ENCODE peak calls at places on chromosomes 7 and 10, in nine cellular contexts. One of them, this sample, is unnamed. For H3K4me1, the result is how much of the 10 kb centered on the place peaks cover.

GRCh38 chr7:40698214-40698920 is 563.6 kb downstream of the SUGCT start:
- DNase-seq in IMR-90: peak
- DNase-seq in prostate gland: no peak
- DNase-seq in stomach: no peak
- DNase-seq in K562: no peak
- DNase-seq in transverse colon: no peak
- DNase-seq in breast epithelium: no peak
- DNase-seq in A549: no peak
- DNase-seq in HCT116: no peak
- DNase-seq in this sample: no peak

GRCh38 chr10:792792-793100 is 103.3 kb upstream of the DIP2C start:
- DNase-seq in IMR-90: peak
- DNase-seq in prostate gland: no peak
- DNase-seq in stomach: no peak
- DNase-seq in K562: no peak
- DNase-seq in transverse colon: no peak
- DNase-seq in breast epithelium: no peak
- DNase-seq in A549: no peak
- DNase-seq in HCT116: no peak
- DNase-seq in this sample: no peak

GRCh38 chr10:96740141-96740540 is 19.8 kb upstream of the PIK3AP1 start:
- DNase-seq in IMR-90: no peak
- DNase-seq in prostate gland: no peak
- DNase-seq in stomach: no peak
- DNase-seq in K562: no peak
- DNase-seq in transverse colon: no peak
- DNase-seq in breast epithelium: no peak
- DNase-seq in A549: no peak
- DNase-seq in HCT116: no peak
- DNase-seq in this sample: no peak

GRCh38 chr10:89346264-89346971 is 18.6 kb downstream of the IFIT3 start:
- DNase-seq in IMR-90: peak
- DNase-seq in prostate gland: no peak
- DNase-seq in stomach: no peak
- DNase-seq in K562: no peak
- DNase-seq in transverse colon: no peak
- DNase-seq in breast epithelium: no peak
- DNase-seq in A549: peak
- DNase-seq in HCT116: no peak
- DNase-seq in this sample: no peak

GRCh38 chr10:5890519-5890878 is 456 bp downstream of the FBH1 start:
- DNase-seq in IMR-90: no peak
- DNase-seq in prostate gland: no peak
- DNase-seq in stomach: no peak
- DNase-seq in K562: peak
- DNase-seq in transverse colon: peak
- DNase-seq in breast epithelium: no peak
- DNase-seq in A549: peak
- DNase-seq in HCT116: no peak
- DNase-seq in this sample: no peak

GRCh38 chr7:93046641-93047040 is 71.1 kb downstream of the SAMD9 start:
- DNase-seq in IMR-90: no peak
- DNase-seq in prostate gland: no peak
- DNase-seq in stomach: no peak
- DNase-seq in K562: peak
- DNase-seq in transverse colon: no peak
- DNase-seq in breast epithelium: no peak
- DNase-seq in A549: peak
- DNase-seq in HCT116: no peak
- DNase-seq in this sample: no peak

GRCh38 chr7:98556288-98556687 is 60.8 kb upstream of the NPTX2 start:
- DNase-seq in IMR-90: no peak
- DNase-seq in prostate gland: peak
- DNase-seq in stomach: no peak
- DNase-seq in K562: no peak
- DNase-seq in transverse colon: no peak
- DNase-seq in breast epithelium: no peak
- DNase-seq in A549: no peak
- DNase-seq in HCT116: no peak
- DNase-seq in this sample: no peak

GRCh38 chr10:124640538-124641231 is 103.5 kb downstream of the FAM53B start:
- DNase-seq in IMR-90: no peak
- DNase-seq in prostate gland: no peak
- DNase-seq in stomach: no peak
- DNase-seq in K562: peak
- DNase-seq in transverse colon: no peak
- DNase-seq in breast epithelium: no peak
- DNase-seq in A549: no peak
- DNase-seq in HCT116: no peak
- DNase-seq in this sample: no peak

GRCh38 chr7:12578930-12579640 is 8.6 kb downstream of the SCIN start:
- DNase-seq in IMR-90: no peak
- DNase-seq in prostate gland: no peak
- DNase-seq in stomach: no peak
- DNase-seq in K562: no peak
- DNase-seq in transverse colon: no peak
- DNase-seq in breast epithelium: no peak
- DNase-seq in A549: no peak
- DNase-seq in HCT116: no peak
- DNase-seq in this sample: no peak

GRCh38 chr7:106569500-106569929 is 91.4 kb downstream of the CCDC71L start:
- DNase-seq in IMR-90: no peak
- DNase-seq in prostate gland: no peak
- DNase-seq in stomach: no peak
- DNase-seq in K562: peak
- DNase-seq in transverse colon: no peak
- DNase-seq in breast epithelium: no peak
- DNase-seq in A549: no peak
- DNase-seq in HCT116: no peak
- DNase-seq in this sample: no peak

GRCh38 chr10:88582806-88583583 is at the start of gene RNLS:
- DNase-seq in IMR-90: peak
- DNase-seq in prostate gland: peak
- DNase-seq in stomach: peak
- DNase-seq in K562: peak
- DNase-seq in transverse colon: peak
- DNase-seq in breast epithelium: peak
- DNase-seq in A549: peak
- DNase-seq in HCT116: no peak
- DNase-seq in this sample: peak

GRCh38 chr10:21510218-21511070 is 15.0 kb downstream of the SKIDA1 start:
- DNase-seq in IMR-90: no peak
- DNase-seq in prostate gland: no peak
- DNase-seq in stomach: no peak
- DNase-seq in K562: no peak
- DNase-seq in transverse colon: no peak
- DNase-seq in breast epithelium: no peak
- DNase-seq in A549: no peak
- DNase-seq in HCT116: no peak
- DNase-seq in this sample: no peak

GRCh38 chr7:73437699-73438416 is 4.3 kb downstream of the FZD9 start:
- DNase-seq in IMR-90: no peak
- DNase-seq in prostate gland: no peak
- DNase-seq in stomach: no peak
- DNase-seq in K562: no peak
- DNase-seq in transverse colon: no peak
- DNase-seq in breast epithelium: no peak
- DNase-seq in A549: no peak
- DNase-seq in HCT116: no peak
- DNase-seq in this sample: no peak

GRCh38 chr10:101124933-101125332 is 6.2 kb upstream of the TLX1 start:
- DNase-seq in IMR-90: no peak
- DNase-seq in prostate gland: no peak
- DNase-seq in stomach: no peak
- DNase-seq in K562: no peak
- DNase-seq in transverse colon: no peak
- DNase-seq in breast epithelium: no peak
- DNase-seq in A549: no peak
- DNase-seq in HCT116: no peak
- DNase-seq in this sample: no peak

GRCh38 chr7:150910996-150911422 is 58.7 kb downstream of the AOC1 start:
- DNase-seq in IMR-90: no peak
- DNase-seq in prostate gland: no peak
- DNase-seq in stomach: no peak
- DNase-seq in K562: peak
- DNase-seq in transverse colon: no peak
- DNase-seq in breast epithelium: no peak
- DNase-seq in A549: no peak
- DNase-seq in HCT116: no peak
- DNase-seq in this sample: no peak

GRCh38 chr7:126302639-126303038 is 950.1 kb downstream of the GRM8 start:
- DNase-seq in IMR-90: no peak
- DNase-seq in prostate gland: no peak
- DNase-seq in stomach: no peak
- DNase-seq in K562: no peak
- DNase-seq in transverse colon: no peak
- DNase-seq in breast epithelium: no peak
- DNase-seq in A549: peak
- DNase-seq in HCT116: no peak
- DNase-seq in this sample: no peak

GRCh38 chr7:75649462-75649861 is 89.3 kb downstream of the HIP1 start:
- DNase-seq in IMR-90: no peak
- DNase-seq in prostate gland: no peak
- DNase-seq in stomach: no peak
- DNase-seq in K562: no peak
- DNase-seq in transverse colon: no peak
- DNase-seq in breast epithelium: no peak
- DNase-seq in A549: peak
- DNase-seq in HCT116: no peak
- DNase-seq in this sample: no peak

GRCh38 chr10:73910764-73911552 is at the start of gene PLAU:
- DNase-seq in IMR-90: peak
- DNase-seq in prostate gland: peak
- DNase-seq in stomach: peak
- DNase-seq in K562: peak
- DNase-seq in transverse colon: peak
- DNase-seq in breast epithelium: no peak
- DNase-seq in A549: no peak
- DNase-seq in HCT116: no peak
- DNase-seq in this sample: no peak
- TF ChIP-seq POLR2A in IMR-90: peak
- TF ChIP-seq POLR2A in prostate gland: peak
- TF ChIP-seq POLR2A in stomach: no peak
- TF ChIP-seq POLR2A in K562: peak
- TF ChIP-seq POLR2A in transverse colon: peak
- TF ChIP-seq POLR2A in breast epithelium: no peak
- TF ChIP-seq POLR2A in A549: peak
- TF ChIP-seq POLR2A in HCT116: peak
- TF ChIP-seq POLR2A in this sample: no peak

DNA sequence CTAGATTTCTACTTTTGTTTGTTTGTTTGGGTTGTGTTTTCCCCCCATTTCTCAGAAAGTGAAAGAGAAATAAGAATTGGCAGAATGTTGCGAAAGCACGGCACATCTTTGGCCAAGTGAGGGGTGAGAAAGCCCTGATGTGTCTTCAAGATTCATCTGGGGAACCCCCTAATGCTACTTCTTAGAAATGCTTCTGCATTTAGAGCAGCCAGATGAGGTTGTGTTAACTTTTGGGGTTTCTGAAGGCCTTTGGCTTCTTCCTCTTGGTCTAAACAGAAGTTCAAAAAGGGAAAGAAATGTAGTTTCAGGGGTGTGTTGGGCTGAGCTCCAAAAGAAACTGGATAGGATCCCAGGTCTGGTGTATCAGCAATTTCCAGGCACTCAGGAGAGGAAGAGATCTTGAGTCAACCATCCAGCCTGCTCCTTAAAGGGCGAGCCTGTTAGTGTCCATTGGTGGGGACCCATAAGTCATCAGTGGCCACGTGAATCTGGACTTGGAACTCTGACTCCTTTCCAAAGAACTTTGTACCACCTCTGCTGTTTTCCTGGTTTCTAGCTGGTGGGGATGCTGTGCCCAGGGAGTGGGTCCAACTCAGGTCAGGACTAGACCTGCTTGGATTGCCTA is 6.5 kb downstream of the DUSP5 start:
- DNase-seq in IMR-90: peak
- DNase-seq in prostate gland: no peak
- DNase-seq in stomach: peak
- DNase-seq in K562: peak
- DNase-seq in transverse colon: peak
- DNase-seq in breast epithelium: no peak
- DNase-seq in A549: peak
- DNase-seq in HCT116: no peak
- DNase-seq in this sample: no peak
- H3K4me1 ChIP-seq in IMR-90: under half
- H3K4me1 ChIP-seq in prostate gland: under half
- H3K4me1 ChIP-seq in stomach: half or more
- H3K4me1 ChIP-seq in K562: under half
- H3K4me1 ChIP-seq in transverse colon: under half
- H3K4me1 ChIP-seq in breast epithelium: under half
- H3K4me1 ChIP-seq in A549: half or more
- H3K4me1 ChIP-seq in HCT116: half or more
- H3K4me1 ChIP-seq in this sample: under half

GRCh38 chr7:25843467-25843866 is 308.5 kb upstream of the NFE2L3 start:
- DNase-seq in IMR-90: no peak
- DNase-seq in prostate gland: no peak
- DNase-seq in stomach: no peak
- DNase-seq in K562: no peak
- DNase-seq in transverse colon: no peak
- DNase-seq in breast epithelium: no peak
- DNase-seq in A549: no peak
- DNase-seq in HCT116: no peak
- DNase-seq in this sample: no peak
- TF ChIP-seq CTCF in IMR-90: no peak
- TF ChIP-seq CTCF in prostate gland: no peak
- TF ChIP-seq CTCF in stomach: no peak
- TF ChIP-seq CTCF in K562: peak
- TF ChIP-seq CTCF in transverse colon: no peak
- TF ChIP-seq CTCF in breast epithelium: no peak
- TF ChIP-seq CTCF in A549: no peak
- TF ChIP-seq CTCF in HCT116: peak
- TF ChIP-seq CTCF in this sample: no peak

DNA sequence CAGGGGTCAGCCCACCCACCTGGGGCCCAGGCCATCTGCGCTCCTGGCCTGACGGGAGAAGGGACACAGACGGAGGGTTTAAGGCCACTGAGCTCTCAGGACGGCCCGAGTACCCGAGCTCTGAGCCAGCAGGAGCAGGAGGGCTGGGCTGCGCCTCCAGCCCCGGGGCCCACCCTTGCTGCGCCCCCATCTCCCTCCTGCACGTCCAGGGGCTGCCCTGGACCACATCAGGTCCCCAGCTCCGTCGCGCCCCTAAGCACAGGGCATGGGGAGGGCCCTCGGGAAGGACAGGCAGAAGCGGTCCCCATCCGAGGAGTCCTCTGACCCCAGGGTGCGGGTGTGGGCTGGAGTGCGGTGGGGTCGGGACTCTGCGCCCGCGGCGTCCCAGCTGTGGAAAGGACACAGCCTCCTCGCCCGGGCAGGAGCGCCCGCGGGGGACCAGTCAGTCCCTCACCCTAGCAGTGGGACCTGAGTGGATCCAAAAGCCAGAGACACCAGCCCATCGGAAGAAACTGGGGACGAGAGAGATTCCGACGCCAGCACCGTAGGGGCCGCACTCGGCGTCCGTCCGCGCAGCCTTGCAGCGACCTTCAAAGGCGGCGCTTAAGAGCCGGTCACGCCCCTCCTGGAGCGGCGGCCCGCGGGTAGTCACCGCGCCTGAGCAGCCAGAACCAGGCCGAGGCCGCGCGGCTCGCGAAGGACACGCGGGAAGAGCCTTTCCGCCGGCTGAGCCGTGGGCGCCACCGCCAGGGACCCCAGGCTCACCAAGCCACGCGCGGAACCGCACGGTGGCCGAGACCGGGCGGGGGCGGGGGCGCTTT is 15.9 kb downstream of the CAMK2B start:
- DNase-seq in IMR-90: peak
- DNase-seq in prostate gland: no peak
- DNase-seq in stomach: peak
- DNase-seq in K562: peak
- DNase-seq in transverse colon: peak
- DNase-seq in breast epithelium: peak
- DNase-seq in A549: no peak
- DNase-seq in HCT116: no peak
- DNase-seq in this sample: no peak
- TF ChIP-seq POLR2A in IMR-90: no peak
- TF ChIP-seq POLR2A in prostate gland: no peak
- TF ChIP-seq POLR2A in stomach: no peak
- TF ChIP-seq POLR2A in K562: no peak
- TF ChIP-seq POLR2A in transverse colon: no peak
- TF ChIP-seq POLR2A in breast epithelium: no peak
- TF ChIP-seq POLR2A in A549: no peak
- TF ChIP-seq POLR2A in HCT116: no peak
- TF ChIP-seq POLR2A in this sample: no peak